ENCODE peak calls at places on chromosomes 3 and 15, in eight cellular contexts. R is GM23338, F is upper lobe of left lung, L is Panc1, N is K562, C is HepG2, M is HCT116, T is GM12878. K is an unnamed sample.

GRCh38 chr15:100881573-100882336 is 2.1 kb downstream of the ALDH1A3 start:
- ATAC-seq in R (no peak), F (no peak), L (no peak), N (no peak), C (no peak), M (no peak), T (no peak), K (no peak)

GRCh38 chr3:186605078-186605477 is 7.8 kb upstream of the AHSG start:
- ATAC-seq in R (no peak), F (no peak), L (no peak), N (no peak), C (no peak), M (no peak), T (no peak), K (no peak)

GRCh38 chr3:124269619-124270018 is 277.7 kb upstream of the ROPN1 start:
- ATAC-seq in R (no peak), F (no peak), L (no peak), N (no peak), C (no peak), M (no peak), T (no peak), K (no peak)

GRCh38 chr3:156507285-156507684 is 47.6 kb downstream of the SSR3 start:
- ATAC-seq in R (no peak), F (no peak), L (no peak), N (no peak), C (no peak), M (no peak), T (no peak), K (no peak)

GRCh38 chr3:125957674-125958510 is 11.1 kb upstream of the ROPN1B start:
- ATAC-seq in R (peak; percentile 59), F (no peak), L (no peak), N (peak; percentile 80), C (no peak), M (peak; percentile 57), T (no peak), K (no peak)

GRCh38 chr15:89198196-89198595 is 23.2 kb downstream of the RLBP1 start:
- ATAC-seq in R (no peak), F (no peak), L (no peak), N (no peak), C (no peak), M (no peak), T (no peak), K (no peak)

GRCh38 chr15:70100495-70101331 is 3.0 kb upstream of the TLE3 start:
- ATAC-seq in R (peak; percentile 6), F (peak; percentile 3), L (peak; percentile 47), N (peak; percentile 27), C (peak; percentile 19), M (peak; percentile 37), T (peak; percentile 8), K (no peak)

GRCh38 chr3:31890007-31890406 is 91.1 kb downstream of the OSBPL10 start:
- ATAC-seq in R (no peak), F (no peak), L (no peak), N (no peak), C (no peak), M (no peak), T (no peak), K (no peak)

GRCh38 chr15:56931674-56932507 is 13.4 kb downstream of the TCF12 start:
- ATAC-seq in R (no peak), F (no peak), L (no peak), N (no peak), C (no peak), M (no peak), T (peak; percentile 44), K (no peak)

GRCh38 chr3:149763565-149763964 is 11.3 kb upstream of the COMMD2 start:
- ATAC-seq in R (no peak), F (no peak), L (no peak), N (no peak), C (no peak), M (no peak), T (no peak), K (no peak)

GRCh38 chr15:67574981-67575632 is 32.6 kb downstream of the MAP2K5 start:
- ATAC-seq in R (peak; percentile 71), F (no peak), L (no peak), N (peak; percentile 22), C (no peak), M (no peak), T (no peak), K (no peak)

GRCh38 chr3:69409831-69410230 is 23.9 kb upstream of the FRMD4B start:
- ATAC-seq in R (no peak), F (peak; percentile 51), L (no peak), N (no peak), C (no peak), M (peak; percentile 7), T (peak; percentile 35), K (peak; percentile 54)

GRCh38 chr15:75368689-75369239 is 357 bp upstream of the MAN2C1 start:
- ATAC-seq in R (peak; percentile 13), F (peak; percentile 1), L (peak; percentile 5), N (peak; percentile 14), C (peak; percentile 28), M (no peak), T (peak; percentile 2), K (no peak)

GRCh38 chr15:74403981-74404563 is 29.7 kb downstream of the SEMA7A start:
- ATAC-seq in R (no peak), F (no peak), L (no peak), N (peak; percentile 7), C (no peak), M (no peak), T (peak; percentile 45), K (no peak)

GRCh38 chr3:31241533-31241932 is 291.2 kb upstream of the STT3B start:
- ATAC-seq in R (peak; percentile 53), F (no peak), L (no peak), N (no peak), C (no peak), M (no peak), T (peak; percentile 54), K (no peak)

GRCh38 chr3:73783811-73784210 is 159.1 kb upstream of the PDZRN3 start:
- ATAC-seq in R (no peak), F (no peak), L (no peak), N (no peak), C (no peak), M (no peak), T (no peak), K (no peak)

GRCh38 chr3:33046521-33046920 is 50.4 kb downstream of the GLB1 start:
- ATAC-seq in R (no peak), F (no peak), L (no peak), N (no peak), C (no peak), M (no peak), T (no peak), K (no peak)

GRCh38 chr3:141529256-141530132 is 42.7 kb downstream of the RASA2 start:
- ATAC-seq in R (no peak), F (no peak), L (no peak), N (no peak), C (no peak), M (no peak), T (no peak), K (no peak)

GRCh38 chr15:73078722-73079121 is 26.5 kb downstream of the NEO1 start:
- ATAC-seq in R (peak; percentile 42), F (no peak), L (no peak), N (no peak), C (peak; percentile 36), M (no peak), T (no peak), K (no peak)

GRCh38 chr3:195009607-195010006 is 261.4 kb downstream of the XXYLT1 start:
- ATAC-seq in R (no peak), F (no peak), L (no peak), N (no peak), C (no peak), M (no peak), T (no peak), K (no peak)

GRCh38 chr3:197175503-197175902 is 122.9 kb downstream of the DLG1 start:
- ATAC-seq in R (no peak), F (no peak), L (no peak), N (no peak), C (no peak), M (no peak), T (peak; percentile 54), K (no peak)

GRCh38 chr3:160869825-160870224 is 113.8 kb downstream of the PPM1L start:
- ATAC-seq in R (peak; percentile 47), F (peak; percentile 19), L (peak; percentile 66), N (no peak), C (no peak), M (no peak), T (no peak), K (peak; percentile 81)
- TF ChIP-seq CTCF in R (no peak), F (no peak), L (no peak), N (no peak), C (no peak), M (no peak), T (no peak), K (no peak)

GRCh38 chr3:71425491-71426071 is 157.9 kb downstream of the FOXP1 start:
- ATAC-seq in R (no peak), F (no peak), L (no peak), N (no peak), C (no peak), M (peak; percentile 40), T (no peak), K (no peak)

GRCh38 chr3:71419369-71419768 is 164.2 kb downstream of the FOXP1 start:
- ATAC-seq in R (no peak), F (no peak), L (no peak), N (no peak), C (no peak), M (no peak), T (no peak), K (no peak)

GRCh38 chr3:71421475-71421819 is 162.1 kb downstream of the FOXP1 start:
- ATAC-seq in R (no peak), F (no peak), L (no peak), N (no peak), C (no peak), M (no peak), T (peak; percentile 79), K (no peak)

GRCh38 chr3:71423151-71423906 is 160.2 kb downstream of the FOXP1 start:
- ATAC-seq in R (peak; percentile 46), F (peak; percentile 18), L (no peak), N (peak; percentile 97), C (peak; percentile 55), M (no peak), T (no peak), K (no peak)

GRCh38 chr3:71421820-71422566 is 161.5 kb downstream of the FOXP1 start:
- ATAC-seq in R (no peak), F (no peak), L (no peak), N (no peak), C (no peak), M (no peak), T (peak; percentile 93), K (no peak)
- H3K4me3 ChIP-seq in R (no peak overlapping the region), F (no peak overlapping the region), L (no peak overlapping the region), N (no peak overlapping the region), C (no peak overlapping the region), M (no peak overlapping the region), T (no peak overlapping the region), K (no peak overlapping the region)

GRCh38 chr3:5197470-5198312 is 10.2 kb downstream of the EDEM1 start:
- ATAC-seq in R (no peak), F (peak; percentile 72), L (no peak), N (peak; percentile 83), C (no peak), M (no peak), T (peak; percentile 66), K (peak; percentile 44)
- TF ChIP-seq POLR2AphosphoS5 in R (no peak), F (no peak), L (no peak), N (no peak), C (no peak), M (no peak), T (no peak), K (no peak)

GRCh38 chr3:189950258-189950657 is 170.4 kb downstream of the P3H2 start:
- ATAC-seq in R (peak; percentile 39), F (no peak), L (no peak), N (no peak), C (no peak), M (no peak), T (no peak), K (no peak)
- TF ChIP-seq CTCF in R (peak; percentile 63), F (no peak), L (no peak), N (no peak), C (no peak), M (no peak), T (no peak), K (no peak)

GRCh38 chr3:20046556-20046955 is 6.3 kb downstream of the KAT2B start:
- ATAC-seq in R (no peak), F (no peak), L (no peak), N (no peak), C (no peak), M (no peak), T (no peak), K (no peak)
- H3K4me3 ChIP-seq in R (no peak overlapping the region), F (no peak overlapping the region), L (no peak overlapping the region), N (no peak overlapping the region), C (no peak overlapping the region), M (no peak overlapping the region), T (no peak overlapping the region), K (no peak overlapping the region)